ENCODE peak calls at places on chromosomes 2 and 18, in five cellular contexts. One of them, this sample, is unnamed.

GRCh38 chr18:27061488-27062095 is 123.5 kb downstream of the CHST9 start:
- DNase-seq in type B pancreatic cell: no peak
- DNase-seq in activated B cell treated with CpG ODN at 0.5 μM for 24 hours: no peak
- DNase-seq in foreskin fibroblast: no peak
- DNase-seq in adrenal gland: no peak
- DNase-seq in this sample: no peak

GRCh38 chr18:34866739-34867138 is 156.6 kb downstream of the DTNA start:
- DNase-seq in adrenal gland: no peak
- DNase-seq in type B pancreatic cell: no peak
- DNase-seq in activated B cell treated with CpG ODN at 0.5 μM for 24 hours: no peak
- DNase-seq in foreskin fibroblast: peak
- DNase-seq in this sample: peak

GRCh38 chr2:239190921-239191885 is 209.6 kb downstream of the HDAC4 start:
- DNase-seq in foreskin fibroblast: no peak
- DNase-seq in activated B cell treated with CpG ODN at 0.5 μM for 24 hours: no peak
- DNase-seq in type B pancreatic cell: peak
- DNase-seq in adrenal gland: peak
- DNase-seq in this sample: peak

GRCh38 chr2:27049422-27050280 is 1.8 kb upstream of the AGBL5 start:
- DNase-seq in foreskin fibroblast: no peak
- DNase-seq in adrenal gland: no peak
- DNase-seq in type B pancreatic cell: no peak
- DNase-seq in activated B cell treated with CpG ODN at 0.5 μM for 24 hours: peak
- DNase-seq in this sample: peak

GRCh38 chr2:67463810-67464209 is 66.7 kb downstream of the ETAA1 start:
- DNase-seq in type B pancreatic cell: no peak
- DNase-seq in adrenal gland: no peak
- DNase-seq in foreskin fibroblast: no peak
- DNase-seq in activated B cell treated with CpG ODN at 0.5 μM for 24 hours: no peak
- DNase-seq in this sample: no peak

GRCh38 chr2:134462791-134463725 is 209.2 kb downstream of the MGAT5 start:
- DNase-seq in foreskin fibroblast: no peak
- DNase-seq in type B pancreatic cell: peak
- DNase-seq in adrenal gland: no peak
- DNase-seq in activated B cell treated with CpG ODN at 0.5 μM for 24 hours: no peak
- DNase-seq in this sample: no peak

GRCh38 chr18:45342653-45343052 is 272.6 kb upstream of the SLC14A2 start:
- DNase-seq in type B pancreatic cell: no peak
- DNase-seq in activated B cell treated with CpG ODN at 0.5 μM for 24 hours: no peak
- DNase-seq in foreskin fibroblast: no peak
- DNase-seq in adrenal gland: no peak
- DNase-seq in this sample: no peak

GRCh38 chr18:34697891-34698290 is 12.2 kb upstream of the DTNA start:
- DNase-seq in adrenal gland: no peak
- DNase-seq in type B pancreatic cell: no peak
- DNase-seq in foreskin fibroblast: no peak
- DNase-seq in activated B cell treated with CpG ODN at 0.5 μM for 24 hours: no peak
- DNase-seq in this sample: no peak

GRCh38 chr2:46847185-46847710 is 68.4 kb downstream of the MCFD2 start:
- DNase-seq in type B pancreatic cell: no peak
- DNase-seq in adrenal gland: peak
- DNase-seq in foreskin fibroblast: peak
- DNase-seq in activated B cell treated with CpG ODN at 0.5 μM for 24 hours: no peak
- DNase-seq in this sample: peak

GRCh38 chr18:48003426-48004349 is 73.2 kb upstream of the SMAD2 start:
- DNase-seq in adrenal gland: peak
- DNase-seq in foreskin fibroblast: peak
- DNase-seq in type B pancreatic cell: no peak
- DNase-seq in activated B cell treated with CpG ODN at 0.5 μM for 24 hours: no peak
- DNase-seq in this sample: peak

GRCh38 chr2:19351914-19352697 is 6.3 kb downstream of the OSR1 start:
- DNase-seq in adrenal gland: no peak
- DNase-seq in foreskin fibroblast: no peak
- DNase-seq in type B pancreatic cell: no peak
- DNase-seq in activated B cell treated with CpG ODN at 0.5 μM for 24 hours: no peak
- DNase-seq in this sample: no peak

GRCh38 chr2:153235516-153235915 is 243.0 kb downstream of the RPRM start:
- DNase-seq in activated B cell treated with CpG ODN at 0.5 μM for 24 hours: no peak
- DNase-seq in foreskin fibroblast: no peak
- DNase-seq in type B pancreatic cell: no peak
- DNase-seq in adrenal gland: no peak
- DNase-seq in this sample: no peak

GRCh38 chr2:155377178-155377780 is 678.8 kb downstream of the KCNJ3 start:
- DNase-seq in adrenal gland: no peak
- DNase-seq in type B pancreatic cell: no peak
- DNase-seq in activated B cell treated with CpG ODN at 0.5 μM for 24 hours: no peak
- DNase-seq in foreskin fibroblast: no peak
- DNase-seq in this sample: no peak

GRCh38 chr2:189751080-189751658 is 11.4 kb downstream of the OSGEPL1 start:
- DNase-seq in activated B cell treated with CpG ODN at 0.5 μM for 24 hours: no peak
- DNase-seq in type B pancreatic cell: no peak
- DNase-seq in adrenal gland: peak
- DNase-seq in foreskin fibroblast: peak
- DNase-seq in this sample: peak

GRCh38 chr2:17380003-17380402 is 138.2 kb downstream of the RAD51AP2 start:
- DNase-seq in type B pancreatic cell: no peak
- DNase-seq in adrenal gland: no peak
- DNase-seq in foreskin fibroblast: no peak
- DNase-seq in activated B cell treated with CpG ODN at 0.5 μM for 24 hours: no peak
- DNase-seq in this sample: no peak

GRCh38 chr18:13425357-13426095 is 207.0 kb downstream of the LDLRAD4 start:
- DNase-seq in type B pancreatic cell: no peak
- DNase-seq in activated B cell treated with CpG ODN at 0.5 μM for 24 hours: no peak
- DNase-seq in foreskin fibroblast: no peak
- DNase-seq in adrenal gland: no peak
- DNase-seq in this sample: no peak

GRCh38 chr18:27608174-27608573 is 423.1 kb upstream of the CHST9 start:
- DNase-seq in type B pancreatic cell: no peak
- DNase-seq in adrenal gland: no peak
- DNase-seq in activated B cell treated with CpG ODN at 0.5 μM for 24 hours: no peak
- DNase-seq in foreskin fibroblast: no peak
- DNase-seq in this sample: no peak

DNA sequence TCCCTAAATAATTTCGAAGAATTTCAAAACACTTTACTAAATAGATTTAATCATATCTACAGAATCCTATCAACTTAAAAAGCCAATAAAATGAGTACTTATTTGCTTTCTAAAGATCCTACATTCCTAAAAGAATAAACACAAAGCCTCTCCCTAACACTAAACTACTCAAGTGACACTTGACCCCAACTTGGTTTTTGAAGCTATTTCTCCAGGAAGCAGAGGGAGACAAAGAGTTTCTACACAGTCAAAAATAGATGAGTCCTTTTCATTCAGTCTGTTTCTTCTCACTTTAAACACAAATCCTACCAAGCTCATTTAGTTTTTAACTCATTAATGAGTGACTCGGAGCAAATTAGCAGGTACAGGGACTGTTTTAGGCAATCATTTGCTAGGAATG is 2.1 kb downstream of the ATL2 start:
- DNase-seq in type B pancreatic cell: no peak
- DNase-seq in adrenal gland: no peak
- DNase-seq in activated B cell treated with CpG ODN at 0.5 μM for 24 hours: no peak
- DNase-seq in foreskin fibroblast: no peak
- DNase-seq in this sample: no peak
- TF ChIP-seq CTCF in type B pancreatic cell: no peak
- TF ChIP-seq CTCF in adrenal gland: no peak
- TF ChIP-seq CTCF in activated B cell treated with CpG ODN at 0.5 μM for 24 hours: no peak
- TF ChIP-seq CTCF in foreskin fibroblast: no peak
- TF ChIP-seq CTCF in this sample: no peak

DNA sequence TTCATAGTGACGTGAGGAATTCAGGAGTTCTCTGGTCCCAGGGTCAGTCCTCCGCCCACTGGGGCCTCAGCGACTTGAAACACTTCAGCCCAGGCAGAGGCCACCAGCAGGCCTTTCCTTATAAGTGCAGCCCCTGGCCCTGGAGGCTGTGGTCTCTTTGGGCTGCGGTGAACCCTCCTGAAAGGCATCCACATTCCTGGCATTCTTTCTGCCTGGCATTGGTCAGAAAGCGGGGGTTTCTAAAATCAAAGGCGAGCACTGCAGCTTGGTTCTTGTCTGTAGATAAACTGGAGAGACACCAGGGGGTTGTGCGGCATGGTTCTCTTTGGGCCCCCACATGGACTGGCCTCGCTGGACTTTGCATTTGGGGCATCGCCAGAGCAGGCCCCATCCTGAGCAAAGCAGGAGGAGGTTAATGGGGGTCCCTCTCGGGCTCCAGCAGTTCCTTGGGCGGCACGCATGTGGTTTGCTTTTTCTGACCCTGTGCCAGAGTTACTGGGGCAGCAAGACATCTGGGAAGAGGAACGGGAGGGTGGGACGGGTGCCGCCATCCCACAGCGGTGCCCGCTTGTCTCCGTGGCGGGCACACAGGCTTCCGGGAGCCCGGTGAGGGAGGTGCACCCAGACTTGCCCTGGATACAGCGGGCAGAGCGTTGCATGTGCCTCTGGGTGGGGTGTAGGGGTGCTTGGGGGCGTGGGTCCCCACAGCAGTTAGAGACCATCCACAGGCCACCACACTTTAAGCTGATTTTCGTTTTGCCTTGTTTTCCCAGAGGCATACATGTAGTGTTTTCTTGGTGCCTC is 44.9 kb downstream of the SH3BP4 start:
- DNase-seq in adrenal gland: no peak
- DNase-seq in activated B cell treated with CpG ODN at 0.5 μM for 24 hours: no peak
- DNase-seq in foreskin fibroblast: no peak
- DNase-seq in type B pancreatic cell: no peak
- DNase-seq in this sample: peak
- TF ChIP-seq CTCF in adrenal gland: no peak
- TF ChIP-seq CTCF in activated B cell treated with CpG ODN at 0.5 μM for 24 hours: no peak
- TF ChIP-seq CTCF in foreskin fibroblast: no peak
- TF ChIP-seq CTCF in type B pancreatic cell: peak
- TF ChIP-seq CTCF in this sample: peak

GRCh38 chr2:112584134-112584890 is at the start of gene CHCHD5:
- DNase-seq in activated B cell treated with CpG ODN at 0.5 μM for 24 hours: peak
- DNase-seq in foreskin fibroblast: peak
- DNase-seq in type B pancreatic cell: peak
- DNase-seq in adrenal gland: peak
- DNase-seq in this sample: peak
- TF ChIP-seq CTCF in activated B cell treated with CpG ODN at 0.5 μM for 24 hours: no peak
- TF ChIP-seq CTCF in foreskin fibroblast: no peak
- TF ChIP-seq CTCF in type B pancreatic cell: peak
- TF ChIP-seq CTCF in adrenal gland: no peak
- TF ChIP-seq CTCF in this sample: no peak

GRCh38 chr2:85828725-85829124 is 60.1 kb downstream of the ST3GAL5 start:
- DNase-seq in type B pancreatic cell: no peak
- DNase-seq in activated B cell treated with CpG ODN at 0.5 μM for 24 hours: no peak
- DNase-seq in foreskin fibroblast: no peak
- DNase-seq in adrenal gland: no peak
- DNase-seq in this sample: no peak

GRCh38 chr2:85826990-85827878 is 61.6 kb downstream of the ST3GAL5 start:
- DNase-seq in foreskin fibroblast: peak
- DNase-seq in type B pancreatic cell: peak
- DNase-seq in activated B cell treated with CpG ODN at 0.5 μM for 24 hours: peak
- DNase-seq in adrenal gland: peak
- DNase-seq in this sample: peak

GRCh38 chr2:85831735-85832134 is 57.1 kb downstream of the ST3GAL5 start:
- DNase-seq in activated B cell treated with CpG ODN at 0.5 μM for 24 hours: no peak
- DNase-seq in type B pancreatic cell: no peak
- DNase-seq in adrenal gland: no peak
- DNase-seq in foreskin fibroblast: no peak
- DNase-seq in this sample: no peak

GRCh38 chr2:85827879-85828569 is 60.8 kb downstream of the ST3GAL5 start:
- DNase-seq in adrenal gland: peak
- DNase-seq in foreskin fibroblast: no peak
- DNase-seq in type B pancreatic cell: no peak
- DNase-seq in activated B cell treated with CpG ODN at 0.5 μM for 24 hours: no peak
- DNase-seq in this sample: no peak

GRCh38 chr2:85830645-85831044 is 58.1 kb downstream of the ST3GAL5 start:
- DNase-seq in activated B cell treated with CpG ODN at 0.5 μM for 24 hours: no peak
- DNase-seq in foreskin fibroblast: no peak
- DNase-seq in adrenal gland: peak
- DNase-seq in type B pancreatic cell: no peak
- DNase-seq in this sample: no peak
- TF ChIP-seq CTCF in activated B cell treated with CpG ODN at 0.5 μM for 24 hours: no peak
- TF ChIP-seq CTCF in foreskin fibroblast: no peak
- TF ChIP-seq CTCF in adrenal gland: no peak
- TF ChIP-seq CTCF in type B pancreatic cell: no peak
- TF ChIP-seq CTCF in this sample: peak

DNA sequence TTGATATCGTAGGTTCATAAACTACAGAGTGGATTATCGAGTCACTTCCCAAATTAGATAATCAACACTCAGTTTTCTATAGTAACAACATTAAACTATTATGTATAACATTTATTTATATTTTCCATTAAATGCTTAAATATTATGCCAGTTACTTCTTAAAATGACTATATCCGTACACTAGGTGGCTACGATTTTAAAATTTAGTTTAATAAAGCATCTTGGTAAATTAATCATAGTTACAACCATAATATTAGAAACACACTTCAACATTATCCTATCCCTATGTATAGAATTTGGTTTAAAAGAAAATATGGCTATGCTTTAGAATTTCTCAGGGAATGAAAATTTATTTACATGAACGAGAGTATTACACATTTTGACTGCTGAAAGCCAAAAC is 80.3 kb downstream of the SLC25A12 start:
- DNase-seq in activated B cell treated with CpG ODN at 0.5 μM for 24 hours: no peak
- DNase-seq in adrenal gland: no peak
- DNase-seq in foreskin fibroblast: no peak
- DNase-seq in type B pancreatic cell: no peak
- DNase-seq in this sample: no peak
- TF ChIP-seq CTCF in activated B cell treated with CpG ODN at 0.5 μM for 24 hours: no peak
- TF ChIP-seq CTCF in adrenal gland: no peak
- TF ChIP-seq CTCF in foreskin fibroblast: no peak
- TF ChIP-seq CTCF in type B pancreatic cell: peak
- TF ChIP-seq CTCF in this sample: peak